ENCODE peak calls at places on chromosome 22, in seven cellular contexts. M is K562, C is GM12878, T is SK-N-SH, Z is HepG2, O is HCT116, Q is H1. X is an unnamed sample.

GRCh38 chr22:36961626-36962025 is 48.2 kb downstream of the CSF2RB start:
- DNase-seq in M (no peak), C (no peak), T (no peak), Z (no peak), O (no peak), Q (no peak), X (no peak)

GRCh38 chr22:49966716-49967332 is 6.3 kb downstream of the PIM3 start:
- DNase-seq in M (peak; percentile 57), C (no peak), T (peak; percentile 51), Z (peak; percentile 80), O (no peak), Q (no peak), X (no peak)

GRCh38 chr22:36405221-36405631 is 17.5 kb upstream of the MYH9 start:
- DNase-seq in M (no peak), C (no peak), T (no peak), Z (no peak), O (no peak), Q (no peak), X (no peak)

GRCh38 chr22:22578702-22579424 is 19.8 kb upstream of the PRAME start:
- DNase-seq in M (peak; percentile 85), C (no peak), T (no peak), Z (no peak), O (no peak), Q (no peak), X (no peak)

GRCh38 chr22:21044931-21045584 is 688 bp upstream of the LRRC74B start:
- DNase-seq in M (peak; percentile 66), C (no peak), T (peak; percentile 64), Z (no peak), O (no peak), Q (no peak), X (no peak)

GRCh38 chr22:18044548-18045271 is 20.3 kb upstream of the MICAL3 start:
- DNase-seq in M (no peak), C (no peak), T (no peak), Z (peak; percentile 94), O (no peak), Q (no peak), X (no peak)

GRCh38 chr22:24565077-24565476 is 9.3 kb downstream of the SNRPD3 start:
- DNase-seq in M (no peak), C (no peak), T (no peak), Z (no peak), O (no peak), Q (no peak), X (no peak)

GRCh38 chr22:37340331-37341262 is 58.3 kb downstream of the CYTH4 start:
- DNase-seq in M (no peak), C (no peak), T (no peak), Z (no peak), O (no peak), Q (no peak), X (peak; percentile 35)

GRCh38 chr22:44335903-44336803 is 23.4 kb upstream of the SHISAL1 start:
- DNase-seq in M (no peak), C (no peak), T (no peak), Z (no peak), O (no peak), Q (no peak), X (peak; percentile 52)

GRCh38 chr22:17562906-17563870 is at the start of gene SLC25A18:
- DNase-seq in M (peak; percentile 47), C (no peak), T (no peak), Z (peak; percentile 53), O (no peak), Q (no peak), X (no peak)

GRCh38 chr22:23256986-23257888 is 76.9 kb downstream of the BCR start:
- DNase-seq in M (no peak), C (no peak), T (no peak), Z (no peak), O (no peak), Q (no peak), X (no peak)

GRCh38 chr22:36277482-36278291 is 24.8 kb downstream of the APOL1 start:
- DNase-seq in M (peak; percentile 73), C (no peak), T (peak; percentile 84), Z (peak; percentile 61), O (peak; percentile 40), Q (peak; percentile 56), X (peak; percentile 35)

GRCh38 chr22:27380826-27381225 is 420.7 kb downstream of the MN1 start:
- DNase-seq in M (no peak), C (no peak), T (peak; percentile 69), Z (no peak), O (no peak), Q (no peak), X (no peak)

GRCh38 chr22:40436460-40437431 is 66.4 kb downstream of the SGSM3 start:
- DNase-seq in M (peak; percentile 84), C (peak; percentile 88), T (peak; percentile 39), Z (peak; percentile 41), O (peak; percentile 53), Q (no peak), X (peak; percentile 59)

GRCh38 chr22:36327922-36328551 is 59.7 kb downstream of the MYH9 start:
- DNase-seq in M (no peak), C (no peak), T (no peak), Z (no peak), O (no peak), Q (no peak), X (no peak)

GRCh38 chr22:24583221-24583971 is 9.5 kb downstream of the LRRC75B start:
- DNase-seq in M (no peak), C (no peak), T (peak; percentile 84), Z (peak; percentile 76), O (no peak), Q (no peak), X (no peak)

GRCh38 chr22:50445071-50445879 is 29.6 kb downstream of the SBF1 start:
- DNase-seq in M (no peak), C (no peak), T (peak; percentile 43), Z (no peak), O (no peak), Q (no peak), X (no peak)

GRCh38 chr22:50528682-50529415 is 963 bp downstream of the TYMP start:
- DNase-seq in M (no peak), C (no peak), T (no peak), Z (no peak), O (no peak), Q (no peak), X (no peak)

GRCh38 chr22:23777776-23778575 is 5.3 kb downstream of the MMP11 start:
- DNase-seq in M (no peak), C (no peak), T (no peak), Z (no peak), O (no peak), Q (no peak), X (no peak)

GRCh38 chr22:29339381-29340235 is 24.1 kb upstream of the RASL10A start:
- DNase-seq in M (no peak), C (no peak), T (no peak), Z (no peak), O (no peak), Q (no peak), X (no peak)

GRCh38 chr22:21672107-21672629 is 6.4 kb downstream of the PPIL2 start:
- DNase-seq in M (no peak), C (no peak), T (no peak), Z (no peak), O (no peak), Q (no peak), X (no peak)

GRCh38 chr22:35555351-35555915 is 14.8 kb downstream of the RASD2 start:
- DNase-seq in M (no peak), C (no peak), T (no peak), Z (no peak), O (no peak), Q (no peak), X (no peak)

GRCh38 chr22:44219101-44219870 is 38.6 kb downstream of the PARVG start:
- DNase-seq in M (no peak), C (no peak), T (no peak), Z (no peak), O (no peak), Q (no peak), X (no peak)

GRCh38 chr22:37690901-37691504 is 4.9 kb downstream of the NOL12 start:
- DNase-seq in M (no peak), C (no peak), T (no peak), Z (no peak), O (no peak), Q (no peak), X (no peak)

GRCh38 chr22:21621891-21622623 is 7.8 kb downstream of the YDJC start:
- DNase-seq in M (peak; percentile 45), C (no peak), T (peak; percentile 4), Z (no peak), O (no peak), Q (no peak), X (no peak)

GRCh38 chr22:38704568-38705234 is 1.0 kb upstream of the GTPBP1 start:
- DNase-seq in M (peak; percentile 34), C (no peak), T (no peak), Z (peak; percentile 44), O (no peak), Q (no peak), X (no peak)

GRCh38 chr22:38706885-38707180 is 1.1 kb downstream of the GTPBP1 start:
- DNase-seq in M (no peak), C (no peak), T (no peak), Z (no peak), O (no peak), Q (no peak), X (no peak)

GRCh38 chr22:38707346-38707745 is 1.6 kb downstream of the GTPBP1 start:
- DNase-seq in M (peak; percentile 57), C (no peak), T (no peak), Z (peak; percentile 80), O (no peak), Q (no peak), X (no peak)

GRCh38 chr22:38706101-38706884 is 549 bp downstream of the GTPBP1 start:
- DNase-seq in M (no peak), C (no peak), T (peak; percentile 64), Z (no peak), O (no peak), Q (no peak), X (no peak)

GRCh38 chr22:38705235-38706100 is at the start of gene GTPBP1:
- DNase-seq in M (peak; percentile 98), C (peak; percentile 100), T (peak; percentile 88), Z (peak; percentile 100), O (peak; percentile 100), Q (peak; percentile 99), X (peak; percentile 92)
- TF ChIP-seq JUND in M (no peak), C (no peak), T (no peak), Z (no peak), O (no peak), Q (peak; percentile 38), X (no peak)

GRCh38 chr22:19849800-19850481 is 4.7 kb downstream of the GNB1L start:
- DNase-seq in M (no peak), C (no peak), T (no peak), Z (no peak), O (peak; percentile 46), Q (no peak), X (peak; percentile 69)
- TF ChIP-seq JUND in M (no peak), C (no peak), T (no peak), Z (no peak), O (peak; percentile 13), Q (no peak), X (peak; percentile 48)

DNA sequence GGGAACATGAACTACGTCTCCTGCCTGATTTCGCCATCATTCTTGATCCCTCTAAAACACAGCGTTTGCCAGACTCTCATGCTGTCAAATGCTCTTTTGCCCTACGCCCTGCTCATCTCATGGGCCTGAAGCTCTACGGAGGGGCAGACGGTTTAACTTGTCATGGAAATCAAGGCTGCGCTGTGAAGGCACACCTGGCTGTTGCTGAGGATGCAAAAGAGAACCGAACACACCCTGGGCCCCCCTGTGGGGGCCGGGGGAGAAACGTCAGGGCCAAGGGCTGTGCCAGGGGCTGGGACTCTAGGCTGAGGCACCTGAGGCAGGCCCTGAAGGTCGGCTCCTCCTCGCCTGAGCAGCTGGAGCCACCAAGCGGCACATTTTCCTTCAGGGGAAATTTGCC is 957.2 kb downstream of the BRD1 start:
- DNase-seq in M (no peak), C (no peak), T (no peak), Z (no peak), O (no peak), Q (no peak), X (no peak)
- TF ChIP-seq JUND in M (no peak), C (no peak), T (no peak), Z (no peak), O (no peak), Q (no peak), X (no peak)

GRCh38 chr22:33472462-33473344 is 414.5 kb upstream of the SYN3 start:
- DNase-seq in M (no peak), C (peak; percentile 78), T (no peak), Z (no peak), O (no peak), Q (no peak), X (no peak)
- TF ChIP-seq JUND in M (no peak), C (peak; percentile 11), T (no peak), Z (no peak), O (no peak), Q (no peak), X (no peak)

X was measured in T47D.